ENCODE peak calls at places on chromosomes 13 and 19, in nine cellular contexts. F, T, V, Y, H, Z, Q, J and P are unnamed samples. For H3K36me3 and H3K4me1, the result is how much of the 10 kb centered on the place peaks cover.

GRCh38 chr13:33363328-33363727 is 77.8 kb upstream of the STARD13 start:
- DNase-seq in F (peak), T (peak), V (no peak), Y (no peak), H (no peak), Z (no peak), Q (no peak), J (no peak), P (no peak)

GRCh38 chr19:28466107-28467045 is 746.6 kb downstream of the UQCRFS1 start:
- DNase-seq in F (peak), T (peak), V (peak), Y (peak), H (no peak), Z (peak), Q (peak), J (peak), P (peak)

GRCh38 chr19:16185925-16186234 is 670 bp downstream of the FAM32A start:
- DNase-seq in F (no peak), T (no peak), V (no peak), Y (peak), H (peak), Z (peak), Q (no peak), J (no peak), P (no peak)

GRCh38 chr13:33415822-33416221 is 130.3 kb upstream of the STARD13 start:
- DNase-seq in F (no peak), T (no peak), V (no peak), Y (no peak), H (no peak), Z (no peak), Q (no peak), J (no peak), P (no peak)

GRCh38 chr13:51311271-51311670 is 28.2 kb upstream of the SERPINE3 start:
- DNase-seq in F (no peak), T (no peak), V (no peak), Y (no peak), H (no peak), Z (no peak), Q (no peak), J (no peak), P (no peak)

GRCh38 chr19:53079313-53079924 is 23.8 kb downstream of the ZNF160 start:
- DNase-seq in F (no peak), T (no peak), V (no peak), Y (no peak), H (no peak), Z (no peak), Q (no peak), J (no peak), P (no peak)

GRCh38 chr19:5150902-5151741 is 182.2 kb downstream of the KDM4B start:
- DNase-seq in F (no peak), T (peak), V (peak), Y (no peak), H (peak), Z (no peak), Q (no peak), J (no peak), P (peak)

GRCh38 chr13:21511841-21512240 is 52.7 kb upstream of the ZDHHC20 start:
- DNase-seq in F (no peak), T (no peak), V (no peak), Y (no peak), H (no peak), Z (no peak), Q (no peak), J (no peak), P (no peak)

GRCh38 chr19:45874620-45874966 is 10.5 kb downstream of the FOXA3 start:
- DNase-seq in F (no peak), T (no peak), V (no peak), Y (no peak), H (no peak), Z (no peak), Q (no peak), J (no peak), P (no peak)

GRCh38 chr19:9836021-9836420 is 903 bp downstream of the PIN1 start:
- DNase-seq in F (no peak), T (no peak), V (no peak), Y (no peak), H (no peak), Z (no peak), Q (no peak), J (no peak), P (no peak)

GRCh38 chr19:42267644-42268141 is 1.4 kb upstream of the CIC start:
- DNase-seq in F (no peak), T (peak), V (no peak), Y (no peak), H (no peak), Z (no peak), Q (no peak), J (no peak), P (no peak)

GRCh38 chr13:46640843-46641242 is 87.9 kb downstream of the LRCH1 start:
- DNase-seq in F (no peak), T (no peak), V (no peak), Y (no peak), H (peak), Z (no peak), Q (no peak), J (no peak), P (no peak)

GRCh38 chr13:46643165-46643777 is 90.3 kb downstream of the LRCH1 start:
- DNase-seq in F (no peak), T (no peak), V (no peak), Y (no peak), H (no peak), Z (no peak), Q (no peak), J (no peak), P (no peak)

GRCh38 chr13:46642254-46642653 is 89.3 kb downstream of the LRCH1 start:
- DNase-seq in F (no peak), T (no peak), V (no peak), Y (no peak), H (no peak), Z (no peak), Q (no peak), J (no peak), P (no peak)

GRCh38 chr13:46639033-46639981 is 86.3 kb downstream of the LRCH1 start:
- DNase-seq in F (no peak), T (no peak), V (no peak), Y (no peak), H (no peak), Z (no peak), Q (no peak), J (no peak), P (no peak)

GRCh38 chr13:46641274-46642081 is 88.5 kb downstream of the LRCH1 start:
- DNase-seq in F (no peak), T (no peak), V (peak), Y (no peak), H (no peak), Z (no peak), Q (no peak), J (no peak), P (peak)
- H3K4me3 ChIP-seq in F (peak), T (peak), V (peak), Y (no peak), H (peak), Z (no peak), Q (no peak), J (no peak), P (peak)

GRCh38 chr19:39870171-39870971 is 24.2 kb upstream of the FBL start:
- DNase-seq in F (no peak), T (no peak), V (no peak), Y (no peak), H (no peak), Z (no peak), Q (no peak), J (no peak), P (no peak)
- H3K36me3 ChIP-seq in F (under half), T (under half), V (under half), Y (under half), H (under half), Z (under half), Q (under half), J (under half), P (under half)

GRCh38 chr13:114020750-114021463 is 47.0 kb upstream of the C13orf46 start:
- DNase-seq in F (no peak), T (no peak), V (peak), Y (no peak), H (no peak), Z (no peak), Q (no peak), J (peak), P (no peak)

GRCh38 chr13:114021464-114022308 is 47.8 kb upstream of the C13orf46 start:
- DNase-seq in F (no peak), T (no peak), V (peak), Y (no peak), H (no peak), Z (no peak), Q (no peak), J (no peak), P (no peak)

GRCh38 chr13:114022876-114023275 is 49.0 kb upstream of the C13orf46 start:
- DNase-seq in F (no peak), T (no peak), V (no peak), Y (no peak), H (no peak), Z (no peak), Q (no peak), J (no peak), P (no peak)

GRCh38 chr13:114023716-114024602 is 50.1 kb upstream of the C13orf46 start:
- DNase-seq in F (no peak), T (no peak), V (no peak), Y (no peak), H (no peak), Z (no peak), Q (no peak), J (no peak), P (no peak)

DNA sequence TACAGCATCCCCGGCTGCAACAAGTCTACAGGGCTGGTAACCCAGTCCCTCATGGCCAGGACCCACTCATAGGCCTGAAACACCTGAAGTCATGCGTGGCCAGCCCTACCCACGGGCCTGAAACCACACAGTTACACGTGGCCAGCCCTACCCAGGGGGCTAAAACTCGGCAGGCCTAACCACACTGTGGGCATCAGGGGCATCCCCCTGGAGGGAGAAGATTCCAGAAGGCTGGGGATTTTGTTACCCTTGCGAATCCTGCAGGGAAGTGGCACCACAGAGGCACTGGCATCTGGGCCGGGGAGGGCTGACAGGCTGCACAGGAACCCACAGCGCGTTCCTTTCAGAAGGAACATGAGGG is 48.4 kb upstream of the C13orf46 start:
- DNase-seq in F (no peak), T (no peak), V (no peak), Y (no peak), H (no peak), Z (no peak), Q (no peak), J (no peak), P (no peak)
- H3K4me1 ChIP-seq in F (under half), T (under half), V (under half), Y (under half), H (under half), Z (under half), Q (under half), J (under half), P (under half)

DNA sequence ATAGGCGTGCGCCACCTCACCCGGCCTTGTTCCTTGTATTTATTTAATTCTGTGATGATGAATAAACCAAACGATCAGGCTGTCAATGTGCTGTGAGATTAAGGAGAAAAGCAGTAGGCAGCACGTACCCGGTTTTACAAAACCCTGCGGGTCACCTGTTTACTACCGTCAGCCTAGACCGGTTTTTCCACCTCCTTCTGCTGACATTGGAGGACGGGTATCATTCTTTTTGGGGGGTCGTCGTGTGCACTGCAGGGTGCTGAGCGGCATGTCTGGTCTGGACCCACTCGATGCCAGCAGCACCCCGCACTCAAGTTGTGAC is 929 bp upstream of the DAZAP1 start:
- DNase-seq in F (no peak), T (no peak), V (no peak), Y (no peak), H (no peak), Z (no peak), Q (no peak), J (no peak), P (no peak)
- H3K4me3 ChIP-seq in F (peak), T (peak), V (no peak), Y (peak), H (peak), Z (peak), Q (peak), J (peak), P (peak)

DNA sequence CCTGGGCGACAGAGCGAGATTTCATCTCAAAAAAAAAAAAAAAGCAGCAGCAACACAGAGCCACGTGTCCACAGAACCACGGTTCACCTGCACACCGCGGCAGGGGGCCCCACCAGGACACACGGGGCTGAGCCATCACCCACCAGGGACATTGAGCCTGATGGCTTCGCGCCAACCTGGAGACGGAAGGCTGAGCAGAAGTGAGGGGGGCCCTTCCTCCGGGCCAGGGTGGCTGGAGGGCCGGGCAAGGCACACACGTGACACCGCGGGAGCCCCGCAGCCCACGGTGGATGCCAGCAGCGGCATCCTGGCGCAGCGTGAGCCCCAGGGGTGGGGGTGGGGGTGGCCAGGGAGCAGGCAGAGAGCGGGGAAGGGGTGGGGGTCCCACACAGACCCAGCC is 33.8 kb downstream of the SBNO2 start:
- DNase-seq in F (no peak), T (no peak), V (no peak), Y (no peak), H (no peak), Z (no peak), Q (no peak), J (no peak), P (no peak)
- H3K36me3 ChIP-seq in F (half or more), T (under half), V (under half), Y (under half), H (under half), Z (under half), Q (under half), J (under half), P (under half)

GRCh38 chr19:19523177-19523576 is 5.5 kb upstream of the YJEFN3 start:
- DNase-seq in F (no peak), T (no peak), V (no peak), Y (no peak), H (no peak), Z (no peak), Q (no peak), J (no peak), P (no peak)

GRCh38 chr19:19526581-19527370 is 1.9 kb upstream of the YJEFN3 start:
- DNase-seq in F (no peak), T (no peak), V (no peak), Y (no peak), H (no peak), Z (no peak), Q (no peak), J (no peak), P (no peak)

GRCh38 chr19:19525611-19526380 is 2.9 kb upstream of the YJEFN3 start:
- DNase-seq in F (no peak), T (no peak), V (no peak), Y (no peak), H (no peak), Z (no peak), Q (no peak), J (no peak), P (no peak)

GRCh38 chr19:19520989-19521388 is 5.0 kb downstream of the NDUFA13 start:
- DNase-seq in F (no peak), T (no peak), V (no peak), Y (no peak), H (no peak), Z (no peak), Q (no peak), J (no peak), P (no peak)

GRCh38 chr19:19524053-19524452 is 4.7 kb upstream of the YJEFN3 start:
- DNase-seq in F (no peak), T (no peak), V (no peak), Y (no peak), H (no peak), Z (no peak), Q (no peak), J (no peak), P (no peak)
- H3K4me1 ChIP-seq in F (under half), T (under half), V (under half), Y (under half), H (under half), Z (under half), Q (under half), J (under half), P (half or more)